ENCODE peak calls at places on chromosome 3, in four cellular contexts. E, T, V and C are unnamed samples.

GRCh38 chr3:9826815-9827574 is 16.8 kb downstream of the RPUSD3 start:
- DNase-seq in E (no peak), T (peak; percentile 36), V (no peak), C (no peak)

GRCh38 chr3:194397757-194398312 is 1.2 kb downstream of the GP5 start:
- DNase-seq in E (peak; percentile 14), T (peak; percentile 49), V (peak; percentile 10), C (no peak)

GRCh38 chr3:152213938-152214337 is 54.8 kb upstream of the MBNL1 start:
- DNase-seq in E (no peak), T (no peak), V (no peak), C (no peak)

GRCh38 chr3:48661501-48662139 is 1.1 kb downstream of the CELSR3 start:
- DNase-seq in E (peak; percentile 88), T (peak; percentile 67), V (peak; percentile 44), C (no peak)

GRCh38 chr3:172980849-172981248 is 160.2 kb downstream of the SPATA16 start:
- DNase-seq in E (no peak), T (no peak), V (no peak), C (no peak)

GRCh38 chr3:116083686-116084085 is 361.6 kb downstream of the LSAMP start:
- DNase-seq in E (no peak), T (no peak), V (peak; percentile 22), C (peak; percentile 11)

GRCh38 chr3:126419886-126420786 is 25.4 kb downstream of the CFAP100 start:
- DNase-seq in E (no peak), T (no peak), V (no peak), C (no peak)

GRCh38 chr3:77014236-77014635 is 25.7 kb upstream of the ROBO2 start:
- DNase-seq in E (peak; percentile 35), T (no peak), V (no peak), C (no peak)

GRCh38 chr3:144229237-144229830 is 257.7 kb downstream of the DIPK2A start:
- DNase-seq in E (no peak), T (no peak), V (no peak), C (no peak)

GRCh38 chr3:54999159-54999558 is 71.3 kb upstream of the LRTM1 start:
- DNase-seq in E (peak; percentile 26), T (no peak), V (peak; percentile 95), C (peak; percentile 95)
- TF ChIP-seq CTCF in E (peak; percentile 60), T (no peak), V (peak; percentile 63), C (peak; percentile 70)

DNA sequence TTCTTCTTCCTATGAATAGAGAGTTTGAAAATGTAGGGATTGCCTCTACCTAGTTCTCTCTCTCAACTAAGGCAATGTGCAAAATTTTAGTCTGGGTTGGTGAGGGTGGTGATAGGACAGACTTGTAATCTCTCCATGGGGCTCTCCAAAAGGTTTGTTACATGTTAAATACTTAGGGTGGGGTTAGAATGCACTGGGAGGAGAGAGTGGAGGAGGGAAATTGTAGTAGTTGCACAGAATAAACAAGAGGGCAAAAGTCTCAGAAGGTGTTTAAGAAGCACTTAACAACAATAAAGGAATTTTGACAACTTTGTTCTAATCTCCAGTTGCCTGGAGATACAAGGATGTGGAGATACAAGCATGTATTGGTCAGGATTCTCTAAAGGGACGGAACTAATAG is 230.5 kb downstream of the NECTIN3 start:
- DNase-seq in E (no peak), T (no peak), V (no peak), C (no peak)
- TF ChIP-seq CTCF in E (no peak), T (no peak), V (no peak), C (no peak)

GRCh38 chr3:127820221-127820870 is 2.0 kb downstream of the MGLL start:
- DNase-seq in E (no peak), T (no peak), V (peak; percentile 15), C (no peak)
- TF ChIP-seq CTCF in E (peak; percentile 11), T (no peak), V (peak; percentile 27), C (peak; percentile 41)

GRCh38 chr3:169390310-169390731 is 273.2 kb downstream of the MECOM start:
- DNase-seq in E (no peak), T (no peak), V (no peak), C (no peak)
- TF ChIP-seq CTCF in E (peak; percentile 44), T (no peak), V (peak; percentile 21), C (peak; percentile 15)

GRCh38 chr3:27914199-27914598 is 192.1 kb upstream of the EOMES start:
- DNase-seq in E (no peak), T (no peak), V (no peak), C (no peak)
- TF ChIP-seq CTCF in E (peak; percentile 27), T (no peak), V (no peak), C (no peak)

DNA sequence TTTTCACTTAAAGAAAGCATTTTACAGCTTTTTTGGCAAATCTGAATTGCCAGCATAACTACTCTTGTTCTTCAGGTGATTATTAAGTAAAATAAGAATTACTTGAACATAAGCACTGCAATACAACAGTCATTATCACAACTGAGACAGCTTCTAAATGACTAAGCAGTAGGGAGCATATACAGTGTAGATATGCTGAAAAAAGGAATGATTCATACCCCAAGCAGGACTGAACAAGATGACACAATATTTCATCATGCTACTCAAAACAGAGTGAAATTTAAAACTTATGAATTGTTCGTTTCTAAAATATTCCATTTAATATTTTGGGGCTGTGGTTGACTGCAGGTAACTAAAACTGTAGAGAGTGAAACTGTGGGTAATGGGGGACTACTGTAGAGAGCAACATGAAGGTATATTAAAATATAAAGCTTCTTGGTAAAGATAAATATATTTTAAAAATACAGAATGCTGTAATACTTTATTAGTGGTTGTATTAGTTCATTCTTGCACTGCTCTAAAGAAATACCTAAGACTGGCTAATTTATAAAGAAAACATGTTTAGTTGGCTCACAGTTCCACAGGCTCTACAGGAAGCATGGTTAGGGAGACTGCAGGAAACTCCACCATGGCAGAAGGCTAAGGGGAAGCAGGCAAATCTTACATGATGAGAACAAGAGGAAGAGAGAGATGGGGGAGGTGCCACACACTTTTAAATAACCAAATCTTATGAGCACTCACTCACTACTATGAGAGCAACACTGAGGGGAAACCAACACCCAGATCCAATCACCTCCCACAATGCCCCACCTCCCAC is 84.8 kb downstream of the DCLK3 start:
- DNase-seq in E (no peak), T (no peak), V (peak; percentile 87), C (no peak)
- TF ChIP-seq CTCF in E (no peak), T (no peak), V (no peak), C (no peak)

DNA sequence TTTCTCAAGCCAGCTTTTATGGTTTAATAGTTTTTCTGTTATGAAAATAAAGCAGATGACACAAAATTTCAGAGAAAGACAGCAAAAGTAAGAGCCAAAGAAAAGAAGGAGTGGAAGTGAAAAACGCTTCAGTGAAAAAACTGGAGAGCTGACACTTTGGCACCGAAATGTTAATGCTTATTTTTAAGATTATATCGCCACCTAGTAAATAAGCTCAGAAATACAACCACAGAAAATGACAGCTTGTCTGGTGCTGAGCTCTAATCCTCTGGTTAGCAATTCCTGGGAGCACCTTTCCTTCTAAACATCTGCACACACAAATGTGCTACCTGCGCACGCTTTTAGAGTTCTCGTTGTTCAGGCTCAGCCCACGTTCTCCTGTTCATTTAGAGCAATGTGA is 101.7 kb downstream of the ZPLD1 start:
- DNase-seq in E (peak; percentile 31), T (no peak), V (peak; percentile 54), C (peak; percentile 36)
- TF ChIP-seq CTCF in E (peak; percentile 45), T (peak; percentile 34), V (peak; percentile 46), C (peak; percentile 43)

GRCh38 chr3:69392415-69392814 is 6.5 kb upstream of the FRMD4B start:
- DNase-seq in E (no peak), T (no peak), V (no peak), C (no peak)
- TF ChIP-seq CTCF in E (no peak), T (no peak), V (no peak), C (no peak)

GRCh38 chr3:5732081-5732480 is 544.6 kb downstream of the EDEM1 start:
- DNase-seq in E (no peak), T (no peak), V (no peak), C (no peak)

GRCh38 chr3:5733995-5734394 is 546.5 kb downstream of the EDEM1 start:
- DNase-seq in E (no peak), T (no peak), V (no peak), C (no peak)

GRCh38 chr3:5729852-5730251 is 542.3 kb downstream of the EDEM1 start:
- DNase-seq in E (no peak), T (no peak), V (no peak), C (no peak)

GRCh38 chr3:5728085-5728484 is 540.6 kb downstream of the EDEM1 start:
- DNase-seq in E (no peak), T (no peak), V (no peak), C (no peak)

DNA sequence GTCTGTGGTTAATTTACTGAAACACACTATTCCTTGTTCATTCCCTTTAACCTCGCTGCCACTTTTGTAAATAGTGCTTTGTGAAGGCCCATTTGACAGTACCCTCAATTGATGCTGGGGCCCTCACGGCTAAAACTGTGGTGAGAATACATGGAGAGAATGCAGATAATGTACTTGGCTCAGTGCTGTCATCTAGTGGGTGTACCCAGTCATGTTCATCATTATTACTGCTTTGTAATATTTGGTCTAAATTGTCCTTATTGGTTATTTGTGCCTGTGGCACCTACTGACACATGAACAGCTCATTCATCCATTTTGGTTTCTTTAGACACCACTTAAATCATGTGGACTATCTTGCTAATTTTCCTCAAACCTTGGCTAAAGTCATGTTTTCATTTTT is 543.6 kb downstream of the EDEM1 start:
- DNase-seq in E (no peak), T (no peak), V (no peak), C (no peak)
- TF ChIP-seq CTCF in E (no peak), T (no peak), V (peak; percentile 5), C (no peak)

GRCh38 chr3:13282986-13283876 is 136.9 kb downstream of the NUP210 start:
- DNase-seq in E (peak; percentile 72), T (peak; percentile 62), V (no peak), C (no peak)
- TF ChIP-seq CTCF in E (peak; percentile 29), T (peak; percentile 26), V (peak; percentile 13), C (no peak)